ENCODE peak calls at places on chromosome 15, in eight cellular contexts. T is HCT116, D is suprapubic skin, B is prostate gland, L is GM12891, V is transverse colon, N is K562, K is stomach. S is an unnamed sample.

GRCh38 chr15:85482896-85483295 is 102.5 kb downstream of the AKAP13 start:
- DNase-seq in B (no peak), K (no peak), D (no peak), V (no peak), L (no peak), N (no peak), T (no peak), S (no peak)

GRCh38 chr15:78479650-78480049 is 27.7 kb upstream of the HYKK start:
- DNase-seq in V (no peak), N (no peak), B (no peak), L (no peak), D (no peak), K (no peak), T (no peak), S (no peak)

GRCh38 chr15:35738370-35738769 is 192.4 kb upstream of the DPH6 start:
- DNase-seq in K (no peak), D (no peak), V (no peak), L (no peak), B (no peak), N (no peak), T (peak; percentile 64), S (no peak)

GRCh38 chr15:57130956-57131355 is 212.5 kb downstream of the TCF12 start:
- DNase-seq in V (no peak), L (no peak), N (no peak), D (no peak), B (no peak), T (no peak), K (no peak), S (no peak)

GRCh38 chr15:58628206-58629057 is 121.1 kb downstream of the ADAM10 start:
- DNase-seq in D (no peak), B (no peak), L (no peak), N (no peak), V (no peak), K (no peak), T (no peak), S (no peak)

GRCh38 chr15:59371458-59372351 is 966 bp downstream of the MYO1E start:
- DNase-seq in V (peak; percentile 55), K (peak; percentile 70), N (no peak), L (peak; percentile 39), T (no peak), D (no peak), B (peak; percentile 55), S (no peak)

GRCh38 chr15:44435893-44436667 is 8.7 kb downstream of the CTDSPL2 start:
- DNase-seq in B (no peak), N (no peak), L (no peak), V (no peak), K (no peak), T (no peak), D (no peak), S (no peak)

GRCh38 chr15:78243491-78243941 is 9.2 kb upstream of the ACSBG1 start:
- DNase-seq in D (peak; percentile 55), V (peak; percentile 33), B (peak; percentile 28), N (no peak), T (no peak), K (peak; percentile 73), L (no peak), S (no peak)

GRCh38 chr15:56759450-56759845 is 26.1 kb upstream of the ZNF280D start:
- DNase-seq in N (no peak), K (peak; percentile 42), T (no peak), B (no peak), V (peak; percentile 27), D (no peak), L (no peak), S (no peak)

GRCh38 chr15:22951031-22951380 is 29.2 kb downstream of the CYFIP1 start:
- DNase-seq in L (no peak), K (no peak), T (no peak), D (peak; percentile 59), V (no peak), B (no peak), N (no peak), S (no peak)

GRCh38 chr15:81336568-81336967 is 12.6 kb upstream of the STARD5 start:
- DNase-seq in V (no peak), L (no peak), B (no peak), K (no peak), T (peak; percentile 3), N (no peak), D (no peak), S (no peak)

GRCh38 chr15:63371297-63371918 is 10.2 kb downstream of the CA12 start:
- DNase-seq in T (no peak), D (peak; percentile 77), B (no peak), V (no peak), N (no peak), K (no peak), L (no peak), S (no peak)

GRCh38 chr15:59738676-59739075 is 49.6 kb upstream of the BNIP2 start:
- DNase-seq in B (no peak), D (no peak), T (no peak), V (no peak), K (no peak), L (no peak), N (no peak), S (no peak)

GRCh38 chr15:73287019-73287418 is 81.7 kb downstream of the HCN4 start:
- DNase-seq in B (no peak), T (no peak), D (no peak), L (no peak), N (no peak), K (no peak), V (no peak), S (no peak)

GRCh38 chr15:88606437-88606794 is 14.7 kb upstream of the AEN start:
- DNase-seq in D (no peak), V (no peak), L (no peak), B (no peak), K (no peak), T (no peak), N (no peak), S (no peak)

GRCh38 chr15:28273468-28273867 is 48.5 kb downstream of the HERC2 start:
- DNase-seq in K (no peak), D (no peak), B (no peak), N (no peak), T (no peak), V (no peak), L (no peak), S (no peak)

DNA sequence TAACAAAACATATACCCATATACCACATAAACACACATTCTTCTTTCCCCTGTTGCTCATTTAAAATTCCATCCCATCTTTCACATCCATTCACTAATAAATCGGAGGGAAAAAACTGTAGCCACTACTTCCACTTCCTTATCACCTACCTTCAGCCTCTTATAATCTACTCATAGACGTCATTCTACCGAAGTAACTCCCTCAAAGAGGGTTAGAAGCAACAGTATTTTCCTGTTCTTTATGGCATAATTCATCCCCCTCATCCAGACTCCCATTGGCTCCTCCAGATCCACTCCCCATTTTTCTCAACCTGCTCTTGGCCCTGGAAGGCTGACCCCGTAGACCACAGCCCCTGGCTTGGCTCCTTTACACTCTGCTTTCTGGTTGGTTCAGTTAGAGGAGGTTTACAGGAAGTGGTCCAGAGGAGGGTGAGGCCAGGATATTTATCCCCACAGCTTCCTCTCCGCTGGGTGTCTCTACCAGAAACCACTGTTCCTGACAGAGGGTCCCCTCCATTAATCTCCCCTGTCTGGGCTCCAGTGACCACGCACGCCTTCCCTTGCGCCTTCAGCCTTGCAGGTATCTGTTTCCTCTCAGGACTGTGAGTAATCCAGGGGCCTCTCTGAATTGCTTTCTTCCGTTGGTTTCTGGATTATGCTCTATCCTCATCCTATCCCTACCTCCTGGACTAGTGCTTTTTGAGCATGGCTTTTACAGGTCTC is 46.2 kb downstream of the FMN1 start:
- DNase-seq in K (no peak), T (no peak), L (no peak), N (no peak), D (no peak), B (no peak), V (no peak), S (no peak)
- TF ChIP-seq POLR2AphosphoS5 in K (no peak), T (no peak), L (no peak), N (no peak), D (no peak), B (no peak), V (no peak), S (no peak)

GRCh38 chr15:74589826-74590225 is 25.8 kb upstream of the CLK3 start:
- DNase-seq in V (no peak), B (no peak), N (no peak), L (no peak), K (no peak), D (no peak), T (no peak), S (no peak)
- TF ChIP-seq POLR2AphosphoS5 in V (no peak), B (no peak), N (no peak), L (peak; percentile 17), K (no peak), D (no peak), T (no peak), S (no peak)

GRCh38 chr15:64705006-64705405 is 70.4 kb downstream of the RBPMS2 start:
- DNase-seq in D (no peak), K (no peak), V (no peak), L (no peak), T (no peak), N (no peak), B (no peak), S (no peak)

GRCh38 chr15:64703632-64703959 is 71.8 kb downstream of the RBPMS2 start:
- DNase-seq in B (no peak), N (no peak), T (no peak), K (no peak), V (no peak), D (no peak), L (no peak), S (no peak)

GRCh38 chr15:64701482-64701881 is 73.9 kb downstream of the RBPMS2 start:
- DNase-seq in D (no peak), B (no peak), T (no peak), L (no peak), N (no peak), V (no peak), K (no peak), S (no peak)

GRCh38 chr15:64701051-64701450 is 74.3 kb downstream of the RBPMS2 start:
- DNase-seq in B (no peak), T (no peak), N (no peak), V (no peak), D (no peak), K (no peak), L (no peak), S (no peak)

DNA sequence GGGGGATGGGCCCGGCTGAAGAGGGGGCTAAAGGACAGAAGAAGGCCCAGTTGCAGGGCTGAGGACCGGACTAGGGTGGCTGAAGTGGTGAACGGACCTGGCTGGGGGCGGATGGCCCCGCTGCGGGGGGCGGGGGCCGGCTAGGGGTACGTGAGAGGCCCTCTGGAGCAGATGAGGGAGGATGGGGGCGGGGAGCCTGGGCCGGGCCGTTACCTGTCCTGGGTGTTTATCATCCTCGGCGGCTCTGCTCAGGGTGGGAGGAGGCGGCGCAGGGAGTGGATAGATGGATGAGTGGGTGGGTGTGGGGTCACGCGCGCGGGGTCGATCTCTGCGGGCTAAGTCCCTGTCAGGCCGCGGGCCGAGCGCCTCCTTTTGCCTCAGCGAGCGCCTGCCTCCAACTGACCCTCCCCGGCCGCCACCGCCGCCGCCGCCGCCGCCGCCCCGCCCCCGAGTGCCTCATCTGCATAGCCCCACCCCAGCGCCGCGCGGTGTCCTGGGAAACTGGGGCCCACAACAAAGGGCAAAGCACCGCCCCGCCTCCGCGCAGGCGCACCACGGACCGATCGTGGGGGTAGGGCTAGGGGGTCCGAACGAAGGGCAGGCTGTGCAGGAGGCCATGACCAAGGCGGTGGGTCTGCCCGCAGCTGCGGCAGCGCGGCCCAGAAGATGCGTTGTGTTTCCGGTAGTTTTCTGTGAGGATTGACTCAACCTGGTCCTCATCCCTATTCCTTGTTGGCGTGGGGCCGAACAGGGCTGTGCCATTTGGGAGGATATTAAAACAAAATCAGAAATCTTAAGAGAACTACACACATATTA is 72.4 kb downstream of the RBPMS2 start:
- DNase-seq in V (peak; percentile 98), K (peak; percentile 98), D (peak; percentile 98), N (peak; percentile 99), B (peak; percentile 96), T (peak; percentile 67), L (peak; percentile 93), S (no peak)
- TF ChIP-seq POLR2AphosphoS5 in V (peak; percentile 90), K (peak; percentile 81), D (no peak), N (peak; percentile 36), B (peak; percentile 96), T (peak; percentile 74), L (peak; percentile 80), S (peak; percentile 87)

GRCh38 chr15:40832903-40833302 is 4.4 kb upstream of the PPP1R14D start:
- DNase-seq in V (no peak), D (no peak), N (no peak), B (no peak), L (no peak), K (no peak), T (no peak), S (no peak)
- TF ChIP-seq POLR2AphosphoS5 in V (no peak), D (no peak), N (no peak), B (no peak), L (no peak), K (no peak), T (no peak), S (no peak)